ENCODE peak calls at places on chromosomes 11 and 22, in four cellular contexts. One of them, this sample, is unnamed.

GRCh38 chr11:122234257-122234656 is 118.2 kb upstream of the BLID start:
- DNase-seq in cardiac muscle cell: no peak
- DNase-seq in activated CD4-positive, alpha-beta T cell treated with anti-CD3 and anti-CD28 coated beads, Interleukin-2, amount 50 U/mL, for 48 hours: no peak
- DNase-seq in A549: no peak
- DNase-seq in this sample: no peak

GRCh38 chr11:31927982-31928381 is 116.9 kb upstream of the PAX6 start:
- DNase-seq in activated CD4-positive, alpha-beta T cell treated with anti-CD3 and anti-CD28 coated beads, Interleukin-2, amount 50 U/mL, for 48 hours: no peak
- DNase-seq in A549: no peak
- DNase-seq in cardiac muscle cell: no peak
- DNase-seq in this sample: no peak

GRCh38 chr22:16956290-16956689 is 51.7 kb downstream of the GAB4 start:
- DNase-seq in cardiac muscle cell: no peak
- DNase-seq in A549: no peak
- DNase-seq in activated CD4-positive, alpha-beta T cell treated with anti-CD3 and anti-CD28 coated beads, Interleukin-2, amount 50 U/mL, for 48 hours: no peak
- DNase-seq in this sample: peak

GRCh38 chr11:35144811-35145210 is 5.8 kb downstream of the CD44 start:
- DNase-seq in A549: no peak
- DNase-seq in cardiac muscle cell: no peak
- DNase-seq in activated CD4-positive, alpha-beta T cell treated with anti-CD3 and anti-CD28 coated beads, Interleukin-2, amount 50 U/mL, for 48 hours: no peak
- DNase-seq in this sample: no peak

GRCh38 chr11:59728913-59729312 is 15.3 kb upstream of the OR10V1 start:
- DNase-seq in A549: no peak
- DNase-seq in cardiac muscle cell: no peak
- DNase-seq in activated CD4-positive, alpha-beta T cell treated with anti-CD3 and anti-CD28 coated beads, Interleukin-2, amount 50 U/mL, for 48 hours: no peak
- DNase-seq in this sample: no peak

GRCh38 chr11:108117746-108118371 is 3.5 kb upstream of the ACAT1 start:
- DNase-seq in cardiac muscle cell: peak
- DNase-seq in A549: peak
- DNase-seq in activated CD4-positive, alpha-beta T cell treated with anti-CD3 and anti-CD28 coated beads, Interleukin-2, amount 50 U/mL, for 48 hours: no peak
- DNase-seq in this sample: peak

GRCh38 chr11:64924910-64925284 is 408 bp downstream of the PPP2R5B start:
- DNase-seq in cardiac muscle cell: no peak
- DNase-seq in A549: peak
- DNase-seq in activated CD4-positive, alpha-beta T cell treated with anti-CD3 and anti-CD28 coated beads, Interleukin-2, amount 50 U/mL, for 48 hours: peak
- DNase-seq in this sample: peak

GRCh38 chr11:67542971-67543370 is 19.7 kb upstream of the CABP2 start:
- DNase-seq in activated CD4-positive, alpha-beta T cell treated with anti-CD3 and anti-CD28 coated beads, Interleukin-2, amount 50 U/mL, for 48 hours: no peak
- DNase-seq in A549: no peak
- DNase-seq in cardiac muscle cell: no peak
- DNase-seq in this sample: no peak

GRCh38 chr11:131841028-131841427 is 470.6 kb downstream of the NTM start:
- DNase-seq in activated CD4-positive, alpha-beta T cell treated with anti-CD3 and anti-CD28 coated beads, Interleukin-2, amount 50 U/mL, for 48 hours: no peak
- DNase-seq in A549: no peak
- DNase-seq in cardiac muscle cell: no peak
- DNase-seq in this sample: no peak

GRCh38 chr11:120457996-120458395 is 53.6 kb upstream of the GRIK4 start:
- DNase-seq in activated CD4-positive, alpha-beta T cell treated with anti-CD3 and anti-CD28 coated beads, Interleukin-2, amount 50 U/mL, for 48 hours: no peak
- DNase-seq in cardiac muscle cell: no peak
- DNase-seq in A549: no peak
- DNase-seq in this sample: no peak

GRCh38 chr11:69686856-69687255 is 11.7 kb upstream of the LTO1 start:
- DNase-seq in activated CD4-positive, alpha-beta T cell treated with anti-CD3 and anti-CD28 coated beads, Interleukin-2, amount 50 U/mL, for 48 hours: no peak
- DNase-seq in A549: no peak
- DNase-seq in cardiac muscle cell: no peak
- DNase-seq in this sample: no peak

GRCh38 chr11:12056112-12056511 is 47.7 kb upstream of the DKK3 start:
- DNase-seq in activated CD4-positive, alpha-beta T cell treated with anti-CD3 and anti-CD28 coated beads, Interleukin-2, amount 50 U/mL, for 48 hours: no peak
- DNase-seq in cardiac muscle cell: no peak
- DNase-seq in A549: no peak
- DNase-seq in this sample: no peak

GRCh38 chr11:134385774-134386565 is 26.1 kb downstream of the B3GAT1 start:
- DNase-seq in cardiac muscle cell: no peak
- DNase-seq in activated CD4-positive, alpha-beta T cell treated with anti-CD3 and anti-CD28 coated beads, Interleukin-2, amount 50 U/mL, for 48 hours: no peak
- DNase-seq in A549: no peak
- DNase-seq in this sample: no peak